ENCODE peak calls at places on chromosomes 2 and 18, in seven cellular contexts. H, F, Z, E, B, X and U are unnamed samples.

GRCh38 chr2:8334866-8335325 is 347.0 kb upstream of the ID2 start:
- DNase-seq in H (no peak), B (no peak), Z (no peak), E (no peak), X (no peak), F (no peak), U (no peak)

GRCh38 chr2:42488297-42488696 is 5.5 kb downstream of the KCNG3 start:
- DNase-seq in H (no peak), X (no peak), F (no peak), Z (no peak), B (no peak), E (no peak), U (no peak)

GRCh38 chr18:48545690-48546365 is 7.0 kb downstream of the CTIF start:
- DNase-seq in F (peak; percentile 67), Z (no peak), B (no peak), E (no peak), H (peak; percentile 28), X (peak; percentile 18), U (peak; percentile 97)

GRCh38 chr2:241745276-241745675 is 10.8 kb downstream of the D2HGDH start:
- DNase-seq in F (no peak), Z (no peak), X (no peak), E (no peak), B (no peak), H (no peak), U (no peak)

GRCh38 chr2:151518802-151519201 is 109.1 kb downstream of the RIF1 start:
- DNase-seq in B (no peak), H (no peak), E (no peak), Z (no peak), X (no peak), F (peak; percentile 2), U (peak; percentile 67)

GRCh38 chr2:61074100-61074499 is 8.4 kb downstream of the SANBR start:
- DNase-seq in B (no peak), Z (no peak), E (no peak), F (no peak), H (no peak), X (no peak), U (no peak)

GRCh38 chr2:908568-908967 is 42.1 kb upstream of the SNTG2 start:
- DNase-seq in Z (no peak), X (no peak), F (no peak), H (no peak), E (no peak), B (no peak), U (no peak)

GRCh38 chr18:3914833-3915598 is 465.0 kb downstream of the TGIF1 start:
- DNase-seq in H (no peak), X (peak; percentile 22), Z (no peak), E (no peak), B (no peak), F (no peak), U (no peak)

GRCh38 chr2:134275058-134275862 is 21.4 kb downstream of the MGAT5 start:
- DNase-seq in E (no peak), B (no peak), Z (no peak), F (no peak), H (no peak), X (no peak), U (no peak)

GRCh38 chr18:36302676-36303075 is 5.2 kb downstream of the FHOD3 start:
- DNase-seq in B (no peak), E (no peak), F (peak; percentile 45), Z (no peak), H (no peak), X (no peak), U (no peak)

GRCh38 chr2:17558053-17558452 is 17.6 kb downstream of the VSNL1 start:
- DNase-seq in X (no peak), Z (no peak), B (no peak), F (no peak), E (no peak), H (no peak), U (no peak)

GRCh38 chr2:195337597-195337996 is 319.4 kb upstream of the SLC39A10 start:
- DNase-seq in F (no peak), H (no peak), B (no peak), Z (no peak), X (no peak), E (no peak), U (no peak)

GRCh38 chr2:50724837-50725236 is 307.1 kb downstream of the NRXN1 start:
- DNase-seq in B (no peak), Z (no peak), H (no peak), X (no peak), E (no peak), F (no peak), U (no peak)

GRCh38 chr2:128779301-128780095 is 460.8 kb upstream of the HS6ST1 start:
- DNase-seq in H (no peak), F (no peak), X (no peak), E (no peak), Z (no peak), B (no peak), U (no peak)

GRCh38 chr2:26008851-26009566 is 24.9 kb upstream of the RAB10 start:
- DNase-seq in Z (peak; percentile 57), F (no peak), H (no peak), E (no peak), B (no peak), X (no peak), U (peak; percentile 57)

GRCh38 chr18:78998350-78999055 is 18.9 kb downstream of the SALL3 start:
- DNase-seq in E (no peak), Z (no peak), F (peak; percentile 30), H (no peak), B (no peak), X (no peak), U (no peak)

GRCh38 chr2:146239392-146240135 is 1605.3 kb upstream of the ACVR2A start:
- DNase-seq in E (no peak), X (no peak), Z (no peak), H (no peak), B (no peak), F (peak; percentile 86), U (no peak)

GRCh38 chr2:37585295-37585908 is 86.0 kb downstream of the CDC42EP3 start:
- DNase-seq in B (no peak), X (no peak), F (no peak), Z (no peak), E (peak; percentile 25), H (peak; percentile 76), U (peak; percentile 68)

GRCh38 chr2:98412751-98413445 is 31.8 kb upstream of the INPP4A start:
- DNase-seq in E (no peak), Z (no peak), B (peak; percentile 78), X (peak; percentile 41), F (peak; percentile 58), H (peak; percentile 24), U (peak; percentile 85)

GRCh38 chr2:189144700-189145211 is 34.8 kb downstream of the COL5A2 start:
- DNase-seq in F (no peak), X (no peak), H (no peak), E (no peak), B (no peak), Z (peak; percentile 66), U (no peak)

GRCh38 chr2:159145745-159146359 is 140.7 kb downstream of the WDSUB1 start:
- DNase-seq in F (no peak), X (no peak), H (no peak), B (no peak), E (no peak), Z (no peak), U (no peak)

GRCh38 chr18:58321986-58322385 is 278.0 kb downstream of the NEDD4L start:
- DNase-seq in E (peak; percentile 48), Z (peak; percentile 65), B (peak; percentile 59), X (peak; percentile 28), F (peak; percentile 74), H (peak; percentile 84), U (peak; percentile 83)

GRCh38 chr2:42314892-42315468 is 46.0 kb downstream of the COX7A2L start:
- DNase-seq in F (peak; percentile 90), E (no peak), B (no peak), X (no peak), Z (peak; percentile 62), H (no peak), U (peak; percentile 35)

GRCh38 chr2:636649-637405 is 40.4 kb downstream of the TMEM18 start:
- DNase-seq in X (peak; percentile 57), E (peak; percentile 22), F (peak; percentile 50), B (peak; percentile 58), H (peak; percentile 76), Z (peak; percentile 31), U (peak; percentile 75)

GRCh38 chr18:7908686-7909299 is 341.7 kb downstream of the PTPRM start:
- DNase-seq in F (no peak), E (no peak), H (no peak), X (peak; percentile 74), B (no peak), Z (no peak), U (no peak)

GRCh38 chr2:33670392-33670937 is 71.4 kb upstream of the FAM98A start:
- DNase-seq in Z (no peak), E (no peak), X (no peak), H (no peak), B (no peak), F (no peak), U (no peak)

GRCh38 chr2:3728104-3729054 is 25.0 kb downstream of the DCDC2C start:
- DNase-seq in H (no peak), B (no peak), F (peak; percentile 67), Z (peak; percentile 7), E (no peak), X (peak; percentile 74), U (peak; percentile 72)

GRCh38 chr2:109644571-109645275 is 30.6 kb downstream of the SOWAHC start:
- DNase-seq in H (peak; percentile 87), F (no peak), X (peak; percentile 30), B (no peak), Z (no peak), E (no peak), U (no peak)

GRCh38 chr18:23825978-23826405 is 136.7 kb downstream of the LAMA3 start:
- DNase-seq in Z (peak; percentile 53), B (no peak), H (peak; percentile 28), E (no peak), X (no peak), F (peak; percentile 90), U (peak; percentile 96)

GRCh38 chr2:208248601-208249000 is 6.3 kb downstream of the IDH1 start:
- DNase-seq in E (no peak), H (no peak), F (no peak), X (no peak), B (no peak), Z (no peak), U (no peak)

GRCh38 chr18:24189007-24189528 is 50.2 kb downstream of the CABYR start:
- DNase-seq in X (no peak), B (no peak), Z (no peak), E (no peak), F (no peak), H (no peak), U (no peak)

GRCh38 chr2:217075225-217075802 is 215.4 kb upstream of the TNP1 start:
- DNase-seq in Z (no peak), F (peak; percentile 55), B (no peak), X (no peak), H (no peak), E (no peak), U (no peak)